ENCODE peak calls at places on chromosomes 16 and 17, in four cellular contexts. Q is cardiac fibroblast, G is astrocyte of the spinal cord, C is suprapubic skin. Z is an unnamed sample.
A peak's percentile ranks its signal among the peaks of the same experiment; 100 is the strongest.

GRCh38 chr16:13937411-13937810 is 17.5 kb downstream of the ERCC4 start:
- DNase-seq in Q (no peak), G (no peak), C (no peak), Z (no peak)

GRCh38 chr17:6523330-6523729 is 33.0 kb downstream of the PITPNM3 start:
- DNase-seq in Q (peak; percentile 39), G (no peak), C (no peak), Z (peak; percentile 22)

GRCh38 chr16:9099131-9099625 is 7.7 kb downstream of the HAPSTR1 start:
- DNase-seq in Q (peak; percentile 83), G (no peak), C (no peak), Z (peak; percentile 77)

GRCh38 chr16:35798885-35799426 is 2339.5 kb downstream of the TP53TG3F start:
- DNase-seq in Q (no peak), G (no peak), C (no peak), Z (no peak)

GRCh38 chr17:81489986-81490598 is 22.5 kb downstream of the ACTG1 start:
- DNase-seq in Q (no peak), G (no peak), C (no peak), Z (no peak)

GRCh38 chr16:20073203-20074088 is at the start of gene GPR139:
- DNase-seq in Q (no peak), G (no peak), C (no peak), Z (no peak)

GRCh38 chr17:68182940-68183551 is 64.8 kb upstream of the AMZ2 start:
- DNase-seq in Q (no peak), G (no peak), C (no peak), Z (no peak)

GRCh38 chr16:630024-630814 is 566 bp upstream of the WFIKKN1 start:
- DNase-seq in Q (no peak), G (no peak), C (peak; percentile 66), Z (no peak)

GRCh38 chr17:82859431-82860403 is 19.9 kb upstream of the ZNF750 start:
- DNase-seq in Q (peak; percentile 51), G (peak; percentile 61), C (peak; percentile 59), Z (peak; percentile 54)

GRCh38 chr17:2685696-2686095 is 25.9 kb downstream of the CLUH start:
- DNase-seq in Q (no peak), G (no peak), C (peak; percentile 53), Z (no peak)
- TF ChIP-seq CTCF in Q (no peak), G (no peak), C (no peak), Z (no peak)

GRCh38 chr17:59668816-59669215 is 38.4 kb downstream of the PTRH2 start:
- DNase-seq in Q (peak; percentile 97), G (peak; percentile 97), C (no peak), Z (peak; percentile 95)

GRCh38 chr17:59666235-59666634 is 41.0 kb downstream of the PTRH2 start:
- DNase-seq in Q (peak; percentile 43), G (no peak), C (no peak), Z (peak; percentile 59)

GRCh38 chr17:59671386-59671785 is 35.8 kb downstream of the PTRH2 start:
- DNase-seq in Q (no peak), G (no peak), C (no peak), Z (no peak)

GRCh38 chr17:59669944-59670343 is 37.3 kb downstream of the PTRH2 start:
- DNase-seq in Q (no peak), G (no peak), C (no peak), Z (no peak)

GRCh38 chr17:59669411-59669810 is 37.8 kb downstream of the PTRH2 start:
- DNase-seq in Q (no peak), G (no peak), C (no peak), Z (no peak)
- H3K4me3 ChIP-seq in Q (no peak overlapping the region), G (no peak overlapping the region), C (no peak overlapping the region), Z (no peak overlapping the region)

DNA sequence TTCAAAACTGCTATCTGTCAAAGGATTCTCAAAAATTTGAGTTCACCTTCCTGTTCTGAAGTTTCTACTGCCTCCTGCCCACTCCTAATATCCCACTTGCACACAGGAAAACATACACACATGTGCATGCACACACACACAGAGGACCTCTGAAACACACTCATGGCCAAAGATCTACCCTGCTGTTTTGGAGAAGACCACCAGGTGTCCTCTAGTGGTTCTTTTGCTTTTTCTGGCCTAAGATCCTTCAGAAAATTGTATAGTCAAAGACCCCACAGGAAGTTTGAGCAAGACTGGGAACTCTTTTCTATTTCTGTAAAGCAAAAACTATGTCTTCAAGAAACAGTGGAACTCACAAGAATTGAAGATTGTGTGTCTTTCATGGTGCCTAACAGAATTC is 90.2 kb downstream of the CDH8 start:
- DNase-seq in Q (no peak), G (no peak), C (no peak), Z (no peak)
- TF ChIP-seq CTCF in Q (no peak), G (no peak), C (no peak), Z (no peak)

GRCh38 chr17:49742256-49742655 is 21.7 kb downstream of the FAM117A start:
- DNase-seq in Q (peak; percentile 9), G (no peak), C (no peak), Z (no peak)
- H3K4me3 ChIP-seq in Q (no peak overlapping the region), G (no peak overlapping the region), C (no peak overlapping the region), Z (no peak overlapping the region)

GRCh38 chr16:1932050-1933028 is 10.7 kb downstream of the MSRB1 start:
- DNase-seq in Q (no peak), G (no peak), C (no peak), Z (no peak)
- TF ChIP-seq CTCF in Q (peak; percentile 6), G (peak; percentile 19), C (no peak), Z (no peak)

GRCh38 chr17:28900986-28901726 is 1.7 kb downstream of the DHRS13 start:
- DNase-seq in Q (no peak), G (no peak), C (peak; percentile 66), Z (no peak)
- H3K4me3 ChIP-seq in Q (no peak overlapping the region), G (no peak overlapping the region), C (peak overlapping the region; percentile 86), Z (no peak overlapping the region)

DNA sequence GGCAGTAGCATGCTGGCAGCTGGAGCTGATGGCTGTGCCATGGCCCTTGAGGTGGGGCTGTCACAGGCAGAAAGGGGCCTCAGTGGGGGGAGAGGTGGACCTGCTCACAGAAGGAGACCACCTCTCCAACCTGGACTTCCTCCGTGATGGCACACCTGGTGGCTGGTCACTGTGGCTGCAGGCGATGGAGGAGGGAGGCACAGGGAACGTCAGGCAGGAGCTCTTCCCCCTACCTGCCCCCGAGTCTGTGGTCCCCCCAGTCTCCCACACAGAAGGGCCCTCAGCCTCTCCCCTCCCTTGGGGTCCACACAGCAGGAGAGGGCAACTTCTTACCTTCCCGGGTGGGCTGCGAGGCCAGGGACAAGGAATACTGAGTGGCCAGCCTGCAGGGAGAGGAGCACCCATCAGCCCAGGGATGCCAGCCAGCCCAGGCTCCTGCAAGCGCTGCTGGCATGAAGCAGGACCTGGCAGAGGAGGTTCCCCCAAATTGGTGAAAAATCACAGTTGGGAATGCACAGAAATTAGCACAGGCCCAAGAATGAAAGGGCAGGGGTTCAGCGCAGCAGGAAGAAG is 96.5 kb downstream of the GOSR1 start:
- DNase-seq in Q (no peak), G (no peak), C (peak; percentile 44), Z (no peak)
- TF ChIP-seq CTCF in Q (no peak), G (no peak), C (no peak), Z (no peak)

Z was measured in fibroblast of mammary gland.